ENCODE peak calls at places on chromosomes 11 and 22, in eight cellular contexts. X is IMR-90, L is H7, S is stomach, Y is fibroblast of mammary gland, H is neural progenitor cell, G is ovary, Z is ascending aorta. C is an unnamed sample.

GRCh38 chr11:41175304-41175972 is 284.0 kb downstream of the LRRC4C start:
- DNase-seq in X (no peak), L (peak; percentile 9), S (no peak), Y (no peak), H (peak; percentile 4), G (no peak), Z (no peak), C (no peak)

GRCh38 chr11:63491614-63492372 is 826 bp upstream of the PLAAT5 start:
- DNase-seq in X (peak; percentile 46), L (no peak), S (no peak), Y (no peak), H (peak; percentile 13), G (no peak), Z (no peak), C (no peak)

GRCh38 chr22:39234157-39234793 is 10.5 kb downstream of the PDGFB start:
- DNase-seq in X (no peak), L (peak; percentile 91), S (no peak), Y (no peak), H (peak; percentile 80), G (no peak), Z (no peak), C (no peak)

GRCh38 chr11:6203327-6203726 is 2.0 kb upstream of the C11orf42 start:
- DNase-seq in X (no peak), L (no peak), S (no peak), Y (no peak), H (no peak), G (no peak), Z (no peak), C (no peak)

GRCh38 chr11:22193348-22194051 is 615 bp downstream of the ANO5 start:
- DNase-seq in X (no peak), L (peak; percentile 55), S (peak; percentile 26), Y (no peak), H (peak; percentile 69), G (peak; percentile 15), Z (no peak), C (no peak)

GRCh38 chr22:50612715-50613221 is 12.2 kb downstream of the MAPK8IP2 start:
- DNase-seq in X (no peak), L (peak; percentile 98), S (no peak), Y (no peak), H (peak; percentile 52), G (no peak), Z (no peak), C (no peak)

GRCh38 chr11:133600876-133601275 is 68.6 kb upstream of the OPCML start:
- DNase-seq in X (no peak), L (no peak), S (no peak), Y (no peak), H (no peak), G (no peak), Z (no peak), C (no peak)

GRCh38 chr11:121614661-121615240 is 162.0 kb upstream of the SORL1-AS1 start:
- DNase-seq in X (no peak), L (peak; percentile 30), S (no peak), Y (no peak), H (no peak), G (no peak), Z (no peak), C (no peak)

GRCh38 chr11:15159085-15159484 is 44.4 kb downstream of the INSC start:
- DNase-seq in X (peak; percentile 49), L (peak; percentile 44), S (no peak), Y (peak; percentile 77), H (peak; percentile 38), G (no peak), Z (no peak), C (peak; percentile 53)

GRCh38 chr11:67558084-67558772 is 25.4 kb upstream of the GSTP1 start:
- DNase-seq in X (no peak), L (no peak), S (peak; percentile 53), Y (no peak), H (no peak), G (no peak), Z (peak; percentile 79), C (no peak)
- H3K4me3 ChIP-seq in X (no peak overlapping the region), L (no peak overlapping the region), S (no peak overlapping the region), Y (no peak overlapping the region), H (no peak overlapping the region), G (no peak overlapping the region), Z (peak overlapping the region; percentile 45), C (no peak overlapping the region)

GRCh38 chr22:46560696-46561295 is 23.4 kb upstream of the CELSR1 start:
- DNase-seq in X (no peak), L (no peak), S (no peak), Y (no peak), H (no peak), G (no peak), Z (no peak), C (no peak)
- H3K4me3 ChIP-seq in X (no peak overlapping the region), L (no peak overlapping the region), S (no peak overlapping the region), Y (no peak overlapping the region), H (no peak overlapping the region), G (no peak overlapping the region), Z (no peak overlapping the region), C (no peak overlapping the region)

DNA sequence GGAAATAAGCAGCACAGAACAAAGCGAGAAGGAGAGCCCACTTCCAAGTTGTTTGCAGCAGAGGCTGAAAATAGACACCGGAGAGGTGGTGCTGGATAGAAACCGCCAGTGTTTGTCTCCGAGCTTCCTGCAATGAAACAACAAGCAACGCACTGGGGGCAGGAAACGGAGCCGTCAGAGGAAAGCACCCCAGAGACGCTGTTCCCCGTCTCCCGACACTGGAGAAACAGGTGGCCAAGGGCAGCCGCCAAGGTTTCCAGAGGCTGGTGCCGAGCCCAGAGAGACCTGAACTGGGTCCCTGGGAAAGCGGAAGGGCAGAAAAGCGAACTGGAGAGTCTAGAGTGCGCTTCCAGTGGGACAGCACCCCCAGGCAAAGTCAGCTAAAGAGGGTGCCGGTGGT is 406.6 kb downstream of the SHANK2 start:
- DNase-seq in X (no peak), L (no peak), S (no peak), Y (no peak), H (no peak), G (no peak), Z (no peak), C (no peak)
- H3K4me3 ChIP-seq in X (no peak overlapping the region), L (no peak overlapping the region), S (no peak overlapping the region), Y (no peak overlapping the region), H (no peak overlapping the region), G (no peak overlapping the region), Z (no peak overlapping the region), C (no peak overlapping the region)

DNA sequence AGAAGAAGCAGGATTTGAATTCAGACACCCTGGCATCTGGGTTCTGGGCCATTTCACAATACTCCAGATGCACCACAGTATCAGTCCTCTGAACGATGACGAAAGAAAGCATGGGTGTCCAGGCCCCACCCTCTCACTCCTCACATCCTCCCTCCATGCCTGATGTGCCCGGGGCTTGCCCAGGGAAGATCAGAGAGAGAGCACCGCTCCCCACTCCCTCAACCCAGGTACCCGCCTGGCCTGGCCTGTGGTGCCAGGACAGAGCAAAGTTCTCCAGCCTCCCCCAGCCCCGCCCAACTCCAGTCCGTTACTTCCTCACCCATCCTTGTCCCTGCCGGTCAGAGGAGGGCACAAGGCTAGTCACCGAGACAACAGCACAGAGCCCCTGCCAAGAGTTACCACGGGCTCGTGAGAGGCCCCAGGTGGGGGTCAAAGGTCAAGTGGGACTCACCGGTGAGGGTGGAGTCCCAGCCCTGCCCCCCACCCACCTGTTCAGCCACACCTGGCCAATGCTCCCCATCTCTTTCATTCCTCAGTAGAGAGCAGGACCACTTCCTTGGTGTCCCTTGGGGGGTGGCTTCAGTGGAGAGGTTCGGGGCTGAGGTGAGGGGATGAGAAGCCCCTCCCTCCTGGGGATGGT is 8.1 kb downstream of the BCL9L start:
- DNase-seq in X (peak; percentile 91), L (peak; percentile 52), S (no peak), Y (peak; percentile 96), H (no peak), G (peak; percentile 88), Z (peak; percentile 90), C (peak; percentile 95)
- H3K4me3 ChIP-seq in X (no peak overlapping the region), L (peak overlapping the region; percentile 11), S (peak overlapping the region; percentile 89), Y (peak overlapping the region; percentile 33), H (no peak overlapping the region), G (peak overlapping the region; percentile 99), Z (peak overlapping the region; percentile 98), C (peak overlapping the region; percentile 99)

DNA sequence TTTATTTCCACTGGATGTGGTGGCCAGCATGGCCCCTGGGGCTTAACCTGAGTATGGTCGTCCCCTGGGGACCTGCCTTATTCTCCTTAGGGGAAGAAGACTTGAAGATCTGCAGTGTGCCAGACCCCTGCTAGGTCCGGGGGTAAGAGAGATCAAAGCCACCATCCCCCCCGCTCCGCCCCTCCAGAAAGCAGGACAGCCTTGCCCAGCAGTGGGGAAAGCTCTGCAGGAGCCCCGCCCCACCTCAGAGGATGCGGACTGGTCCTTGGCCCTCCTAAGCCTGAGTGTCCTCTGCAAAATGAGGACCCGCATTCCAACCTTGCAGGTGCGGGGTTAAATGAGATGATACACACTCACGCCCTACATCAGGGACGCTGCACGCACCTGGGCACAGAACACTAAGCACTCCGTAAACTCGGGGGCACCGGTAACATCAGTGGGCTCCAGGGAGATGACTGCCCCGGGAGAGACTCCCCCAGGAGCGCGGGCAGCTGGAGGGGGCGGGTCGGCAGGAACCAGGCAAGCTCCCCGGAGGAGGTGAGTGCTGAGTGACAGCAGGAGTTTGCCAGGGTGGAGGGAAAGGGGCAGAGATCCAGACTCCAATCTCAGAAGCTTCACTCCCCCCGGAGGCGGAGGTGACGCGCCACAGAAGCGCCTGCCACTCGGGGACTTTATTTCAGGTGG is 564 bp upstream of the ANO1 start:
- DNase-seq in X (no peak), L (peak; percentile 77), S (no peak), Y (no peak), H (no peak), G (no peak), Z (peak; percentile 67), C (no peak)
- H3K4me3 ChIP-seq in X (peak overlapping the region; percentile 48), L (peak overlapping the region; percentile 9), S (peak overlapping the region; percentile 22), Y (no peak overlapping the region), H (peak overlapping the region; percentile 20), G (peak overlapping the region; percentile 31), Z (peak overlapping the region; percentile 80), C (no peak overlapping the region)

GRCh38 chr22:23750744-23751440 is at the start of gene ZNF70:
- DNase-seq in X (peak; percentile 74), L (peak; percentile 99), S (peak; percentile 95), Y (peak; percentile 69), H (peak; percentile 97), G (peak; percentile 84), Z (peak; percentile 92), C (peak; percentile 76)

GRCh38 chr22:23753371-23753770 is 854 bp downstream of the VPREB3 start:
- DNase-seq in X (no peak), L (no peak), S (no peak), Y (no peak), H (no peak), G (no peak), Z (no peak), C (no peak)

GRCh38 chr22:23752750-23753149 is 1.5 kb downstream of the VPREB3 start:
- DNase-seq in X (no peak), L (no peak), S (no peak), Y (no peak), H (no peak), G (no peak), Z (no peak), C (no peak)

GRCh38 chr22:23751441-23751996 is 607 bp upstream of the ZNF70 start:
- DNase-seq in X (no peak), L (peak; percentile 84), S (no peak), Y (peak; percentile 17), H (peak; percentile 68), G (peak; percentile 58), Z (no peak), C (peak; percentile 17)

GRCh38 chr22:23752090-23752691 is 1.3 kb upstream of the ZNF70 start:
- DNase-seq in X (no peak), L (peak; percentile 57), S (no peak), Y (no peak), H (no peak), G (no peak), Z (no peak), C (no peak)
- H3K4me3 ChIP-seq in X (no peak overlapping the region), L (peak overlapping the region; percentile 95), S (peak overlapping the region; percentile 78), Y (no peak overlapping the region), H (peak overlapping the region; percentile 88), G (no peak overlapping the region), Z (no peak overlapping the region), C (no peak overlapping the region)